ENCODE peak calls at places on chromosomes 3 and 15, in four cellular contexts. P is A549; E is right cardiac atrium; K is CD4-positive, CD25-positive, alpha-beta regulatory T cell. G is an unnamed sample.

GRCh38 chr3:33645060-33645841 is 72.8 kb downstream of the CLASP2 start:
- DNase-seq in P (no peak), K (peak; percentile 37), E (no peak), G (no peak)

GRCh38 chr15:69909719-69910444 is 187.8 kb downstream of the TLE3 start:
- DNase-seq in P (peak; percentile 16), E (no peak), K (no peak), G (no peak)

GRCh38 chr15:101088788-101089578 is 162.9 kb downstream of the CHSY1 start:
- DNase-seq in K (peak; percentile 67), P (peak; percentile 66), E (peak; percentile 76), G (peak; percentile 35)

GRCh38 chr3:164890061-164890460 is 188.2 kb downstream of the SI start:
- DNase-seq in P (no peak), E (no peak), K (no peak), G (no peak)

GRCh38 chr15:77022646-77023575 is 28.0 kb downstream of the PSTPIP1 start:
- DNase-seq in K (no peak), P (no peak), E (no peak), G (no peak)

GRCh38 chr3:152071924-152072323 is 196.8 kb upstream of the MBNL1 start:
- DNase-seq in K (peak; percentile 60), E (no peak), P (peak; percentile 30), G (no peak)

GRCh38 chr15:44489464-44489863 is 47.5 kb upstream of the EIF3J start:
- DNase-seq in E (no peak), P (peak; percentile 10), K (peak; percentile 16), G (no peak)

GRCh38 chr15:64883097-64883581 is 28.6 kb upstream of the ANKDD1A start:
- DNase-seq in P (no peak), E (no peak), K (peak; percentile 56), G (no peak)

GRCh38 chr15:69760263-69760855 is 307.7 kb downstream of the RPLP1 start:
- DNase-seq in K (no peak), E (no peak), P (no peak), G (no peak)

GRCh38 chr3:13890377-13891016 is 10.6 kb upstream of the WNT7A start:
- DNase-seq in P (no peak), K (peak; percentile 88), E (peak; percentile 50), G (no peak)

GRCh38 chr3:121601212-121601812 is 8.1 kb downstream of the FBXO40 start:
- DNase-seq in E (no peak), P (no peak), K (no peak), G (no peak)
- H3K4me1 ChIP-seq in E (no peaks in the 10 kb centered on the region), P (no peaks in the 10 kb centered on the region), K (no peaks in the 10 kb centered on the region), G (peaks cover 51% of the 10 kb centered on the region)

GRCh38 chr3:175702956-175703355 is 843.8 kb downstream of the NAALADL2 start:
- DNase-seq in E (no peak), K (no peak), P (no peak), G (no peak)

GRCh38 chr3:175704366-175705041 is 845.4 kb downstream of the NAALADL2 start:
- DNase-seq in E (no peak), K (no peak), P (no peak), G (no peak)
- H3K4me3 ChIP-seq in E (no peak overlapping the region), K (no peak overlapping the region), P (no peak overlapping the region), G (no peak overlapping the region)

DNA sequence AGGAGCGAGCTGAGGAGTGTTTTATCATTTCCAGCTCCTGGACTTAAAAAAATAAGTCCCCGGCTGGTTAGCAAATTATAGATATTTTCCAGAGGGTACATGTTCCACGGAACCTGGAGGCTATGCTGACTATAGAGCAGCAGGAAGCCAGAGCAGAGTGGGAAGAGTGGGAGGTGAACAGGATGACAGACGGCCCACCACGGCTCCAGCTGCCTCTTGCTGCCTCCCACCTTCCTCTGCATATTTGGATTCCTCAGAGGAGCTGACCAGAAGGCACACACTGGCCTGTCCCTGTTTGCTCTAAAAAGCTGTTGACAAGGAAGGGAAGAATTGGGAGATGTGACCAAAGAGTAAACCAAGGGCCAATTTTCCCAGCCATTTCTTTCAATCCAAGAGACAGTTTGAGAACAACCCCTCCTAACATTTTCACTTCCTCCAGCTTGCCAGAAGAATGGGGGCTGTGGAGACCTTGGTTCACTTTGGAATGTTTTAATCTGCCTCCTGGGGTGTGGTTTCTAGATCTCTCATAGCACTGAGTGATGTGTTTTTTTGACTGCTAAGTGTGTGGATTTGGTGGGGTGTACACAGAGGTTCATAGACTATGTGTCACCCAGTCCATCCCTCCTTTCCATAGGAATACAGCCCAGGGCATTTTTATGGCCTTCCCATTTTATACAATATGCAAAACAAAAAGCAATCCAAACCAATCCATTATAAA is 36.8 kb downstream of the HGD start:
- DNase-seq in E (no peak), K (no peak), P (no peak), G (no peak)
- H3K27ac ChIP-seq in E (no peak overlapping the region), K (no peak overlapping the region), P (no peak overlapping the region), G (no peak overlapping the region)

GRCh38 chr3:30654269-30654668 is 47.9 kb downstream of the TGFBR2 start:
- DNase-seq in K (no peak), P (no peak), E (no peak), G (no peak)
- H3K4me1 ChIP-seq in K (peaks cover 63% of the 10 kb centered on the region), P (peaks cover 23% of the 10 kb centered on the region), E (peaks cover 32% of the 10 kb centered on the region), G (peaks cover 26% of the 10 kb centered on the region)

GRCh38 chr3:141386611-141387110 is 18.4 kb downstream of the ZBTB38 start:
- DNase-seq in P (no peak), E (no peak), K (no peak), G (no peak)
- H3K4me3 ChIP-seq in P (no peak overlapping the region), E (peak overlapping the region; percentile 33), K (peak overlapping the region; percentile 86), G (no peak overlapping the region)

GRCh38 chr3:197306374-197307086 is 8.1 kb upstream of the DLG1 start:
- DNase-seq in P (no peak), E (no peak), K (no peak), G (no peak)

GRCh38 chr3:197302033-197302432 is 3.6 kb upstream of the DLG1 start:
- DNase-seq in E (no peak), K (no peak), P (no peak), G (no peak)

GRCh38 chr3:197305854-197306253 is 7.4 kb upstream of the DLG1 start:
- DNase-seq in E (no peak), K (peak; percentile 49), P (no peak), G (no peak)

GRCh38 chr3:197302696-197303341 is 4.4 kb upstream of the DLG1 start:
- DNase-seq in K (no peak), P (no peak), E (no peak), G (no peak)

DNA sequence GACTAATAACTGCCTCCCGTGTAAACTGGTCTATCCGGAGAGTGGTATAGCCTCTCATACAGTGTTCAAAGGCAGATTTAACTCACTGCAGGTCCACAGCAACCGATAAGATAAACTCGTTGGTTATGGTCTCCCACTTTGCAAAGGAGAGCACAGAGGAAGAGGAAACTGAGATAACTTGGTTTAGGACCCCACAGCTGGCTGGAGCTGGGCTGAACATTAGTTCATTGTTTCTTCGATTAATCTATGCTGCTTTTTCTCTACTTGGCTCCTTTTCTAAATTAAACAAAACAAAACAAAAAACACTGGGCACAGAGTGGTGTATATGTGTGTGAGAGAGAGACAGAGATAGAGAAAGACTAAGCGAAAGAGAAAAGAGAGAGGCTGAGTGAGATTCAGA is 5.0 kb upstream of the DLG1 start:
- DNase-seq in P (no peak), K (no peak), E (no peak), G (no peak)
- H3K27ac ChIP-seq in P (no peak overlapping the region), K (no peak overlapping the region), E (no peak overlapping the region), G (no peak overlapping the region)

DNA sequence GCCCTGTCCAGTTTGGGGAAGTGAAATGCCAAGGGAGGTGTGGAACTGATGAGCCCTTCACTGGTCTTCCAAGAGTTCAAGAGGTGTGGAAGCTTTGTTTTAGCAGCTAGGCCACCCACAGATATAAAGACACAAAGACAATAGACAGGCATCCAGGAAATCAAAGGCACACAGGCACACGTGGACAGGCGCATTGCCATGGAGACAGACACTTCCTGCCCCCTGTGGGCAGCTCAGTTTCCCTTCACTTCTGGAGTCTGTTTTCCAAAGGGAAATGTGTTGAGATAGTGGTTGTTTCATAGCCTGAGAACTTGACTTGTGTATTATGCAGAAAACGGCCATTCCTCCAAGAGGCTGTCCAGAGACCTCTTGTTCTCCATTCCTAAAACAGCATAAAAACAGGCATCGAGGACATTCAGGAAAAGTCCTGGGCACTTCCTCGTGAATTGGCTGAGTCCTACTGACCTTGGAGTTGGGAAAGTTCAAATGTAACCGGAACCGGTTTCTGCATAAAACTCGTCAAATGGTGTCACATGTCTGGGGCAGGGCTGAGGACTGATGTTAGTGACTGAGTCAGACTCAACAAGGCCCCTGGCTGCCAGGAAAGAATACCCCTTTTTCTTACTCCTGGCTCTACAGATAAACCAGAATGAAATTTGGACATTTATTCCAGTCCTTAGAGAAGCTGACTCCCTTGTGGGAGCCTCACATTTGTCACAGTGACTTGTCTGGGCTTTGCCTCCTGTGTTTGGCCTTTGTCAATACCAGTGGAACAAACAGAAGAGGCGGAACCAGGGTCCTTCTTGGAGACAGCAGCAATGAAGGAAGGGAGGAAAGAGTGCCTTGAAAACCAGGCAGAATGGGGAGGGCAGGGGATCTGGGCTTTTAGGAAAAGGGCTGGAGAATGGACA is 1.3 kb downstream of the ALPK3 start:
- DNase-seq in E (peak; percentile 67), P (peak; percentile 43), K (peak; percentile 63), G (peak; percentile 88)
- H3K4me1 ChIP-seq in E (peaks cover 38% of the 10 kb centered on the region), P (peaks cover 19% of the 10 kb centered on the region), K (peaks cover 13% of the 10 kb centered on the region), G (peaks cover 63% of the 10 kb centered on the region)

DNA sequence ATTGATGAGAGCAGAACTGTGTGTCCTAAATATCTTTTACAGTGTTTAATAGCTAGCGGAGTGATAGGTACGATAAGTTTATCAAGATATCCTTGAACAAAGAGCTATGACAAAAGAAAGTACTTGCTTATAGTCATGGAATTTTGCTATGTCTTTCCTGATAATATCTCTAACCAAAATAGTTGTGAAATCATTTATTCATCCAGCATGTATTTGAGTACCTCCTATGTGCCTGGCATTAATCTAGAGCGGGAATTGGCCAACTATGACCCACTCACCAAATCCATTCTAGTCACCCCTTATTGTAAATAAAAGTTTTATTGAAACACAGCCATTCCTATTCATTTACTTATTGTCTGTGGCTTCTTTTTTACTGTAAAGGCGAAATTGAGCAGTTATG is 46.6 kb downstream of the ZFAND6 start:
- DNase-seq in K (no peak), E (no peak), P (no peak), G (no peak)
- H3K4me3 ChIP-seq in K (peak overlapping the region; percentile 34), E (no peak overlapping the region), P (no peak overlapping the region), G (no peak overlapping the region)

GRCh38 chr3:60463655-60464054 is 787.6 kb downstream of the FHIT start:
- DNase-seq in P (no peak), E (no peak), K (no peak), G (no peak)
- H3K27ac ChIP-seq in P (no peak overlapping the region), E (no peak overlapping the region), K (no peak overlapping the region), G (no peak overlapping the region)

G was measured in gastrocnemius medialis.